ENCODE peak calls at places on chromosomes 11 and 22, in eight cellular contexts. F is mucosa of descending colon; V is esophagus squamous epithelium; K is GM23338; D is effector memory CD4-positive, alpha-beta T cell; J is lower lobe of right lung; N is GM23248; W is pancreas. Z is an unnamed sample.

GRCh38 chr11:14237333-14237988 is 121.5 kb downstream of the RRAS2 start:
- DNase-seq in F (peak; percentile 12), V (no peak), K (no peak), D (no peak), J (no peak), N (no peak), W (no peak), Z (no peak)

GRCh38 chr11:65849366-65849765 is 8.6 kb downstream of the CFL1 start:
- DNase-seq in F (no peak), V (no peak), K (peak; percentile 40), D (no peak), J (no peak), N (no peak), W (no peak), Z (no peak)

GRCh38 chr22:44884968-44885805 is 124.6 kb downstream of the PHF21B start:
- DNase-seq in F (no peak), V (no peak), K (no peak), D (no peak), J (no peak), N (no peak), W (no peak), Z (peak; percentile 23)

GRCh38 chr11:48141475-48142100 is 75.0 kb upstream of the OR4B1 start:
- DNase-seq in F (peak; percentile 28), V (no peak), K (no peak), D (no peak), J (no peak), N (peak; percentile 81), W (no peak), Z (no peak)

GRCh38 chr11:27653990-27654758 is 46.1 kb downstream of the BDNF start:
- DNase-seq in F (no peak), V (no peak), K (no peak), D (no peak), J (no peak), N (no peak), W (no peak), Z (no peak)

GRCh38 chr11:120431633-120432032 is 79.9 kb upstream of the GRIK4 start:
- DNase-seq in F (no peak), V (no peak), K (peak; percentile 67), D (no peak), J (no peak), N (peak; percentile 76), W (no peak), Z (no peak)

GRCh38 chr11:83543918-83544491 is 257.8 kb upstream of the CCDC90B start:
- DNase-seq in F (no peak), V (no peak), K (no peak), D (no peak), J (no peak), N (no peak), W (no peak), Z (no peak)

GRCh38 chr11:132704796-132705375 is 827.4 kb downstream of the OPCML start:
- DNase-seq in F (no peak), V (no peak), K (no peak), D (no peak), J (no peak), N (no peak), W (peak; percentile 11), Z (no peak)

GRCh38 chr11:111641339-111642015 is 39.2 kb downstream of the SIK2 start:
- DNase-seq in F (no peak), V (no peak), K (no peak), D (no peak), J (no peak), N (no peak), W (no peak), Z (no peak)

GRCh38 chr11:46285594-46286033 is 8.2 kb downstream of the CREB3L1 start:
- DNase-seq in F (peak; percentile 44), V (no peak), K (peak; percentile 52), D (no peak), J (no peak), N (peak; percentile 86), W (no peak), Z (no peak)

GRCh38 chr11:133928628-133929059 is 28.1 kb downstream of the IGSF9B start:
- DNase-seq in F (peak; percentile 27), V (no peak), K (peak; percentile 28), D (peak; percentile 40), J (no peak), N (peak; percentile 14), W (no peak), Z (no peak)

GRCh38 chr11:33376331-33377099 is 119.3 kb downstream of the HIPK3 start:
- DNase-seq in F (no peak), V (no peak), K (peak; percentile 73), D (no peak), J (no peak), N (peak; percentile 67), W (no peak), Z (peak; percentile 72)

GRCh38 chr11:34570584-34570983 is 50.3 kb upstream of the EHF start:
- DNase-seq in F (no peak), V (no peak), K (no peak), D (no peak), J (no peak), N (no peak), W (no peak), Z (no peak)

GRCh38 chr11:35765211-35765610 is 102.6 kb downstream of the TRIM44 start:
- DNase-seq in F (no peak), V (no peak), K (no peak), D (no peak), J (no peak), N (peak; percentile 47), W (no peak), Z (no peak)

GRCh38 chr11:119752324-119752723 is 23.3 kb upstream of the NECTIN1 start:
- DNase-seq in F (no peak), V (no peak), K (no peak), D (no peak), J (no peak), N (no peak), W (no peak), Z (no peak)

GRCh38 chr22:44362249-44363040 is 49.7 kb upstream of the SHISAL1 start:
- DNase-seq in F (no peak), V (no peak), K (no peak), D (no peak), J (peak; percentile 5), N (no peak), W (no peak), Z (peak; percentile 17)

GRCh38 chr22:29346659-29347058 is 31.2 kb upstream of the RASL10A start:
- DNase-seq in F (no peak), V (no peak), K (no peak), D (no peak), J (no peak), N (no peak), W (no peak), Z (no peak)

GRCh38 chr11:46290598-46291309 is 13.3 kb downstream of the CREB3L1 start:
- DNase-seq in F (peak; percentile 81), V (no peak), K (peak; percentile 98), D (no peak), J (peak; percentile 84), N (peak; percentile 97), W (peak; percentile 62), Z (peak; percentile 84)

GRCh38 chr22:45438364-45438763 is 24.9 kb downstream of the RIBC2 start:
- DNase-seq in F (no peak), V (no peak), K (no peak), D (no peak), J (no peak), N (no peak), W (no peak), Z (no peak)

DNA sequence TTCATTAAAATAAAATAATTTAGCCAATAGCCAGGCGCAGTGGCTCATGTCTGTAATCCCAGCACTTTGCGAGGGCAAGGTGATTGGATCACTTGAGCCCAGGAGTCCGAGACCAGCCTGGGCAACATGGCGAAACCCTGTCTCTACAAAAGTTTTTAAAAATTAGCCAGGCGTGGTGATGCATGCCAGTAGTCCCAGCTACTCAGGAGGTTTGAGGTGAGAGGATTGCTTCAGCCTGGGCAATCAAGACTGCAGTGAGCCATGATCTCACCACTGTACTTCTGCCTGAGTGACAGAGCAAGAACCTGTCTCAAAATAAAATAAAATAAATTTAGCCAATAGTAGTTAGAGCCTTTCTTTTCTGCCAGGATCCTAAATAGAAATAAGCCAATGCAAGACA is 12.2 kb downstream of the HPS5 start:
- DNase-seq in F (no peak), V (no peak), K (no peak), D (no peak), J (no peak), N (no peak), W (no peak), Z (no peak)
- H3K4me1 ChIP-seq in F (peaks cover under 1% of the 10 kb centered on the region), V (peaks cover 15% of the 10 kb centered on the region), K (no peaks in the 10 kb centered on the region), D (no peaks in the 10 kb centered on the region), J (peaks cover 26% of the 10 kb centered on the region), N (peaks cover 22% of the 10 kb centered on the region), W (peaks cover 28% of the 10 kb centered on the region), Z (no peaks in the 10 kb centered on the region)

DNA sequence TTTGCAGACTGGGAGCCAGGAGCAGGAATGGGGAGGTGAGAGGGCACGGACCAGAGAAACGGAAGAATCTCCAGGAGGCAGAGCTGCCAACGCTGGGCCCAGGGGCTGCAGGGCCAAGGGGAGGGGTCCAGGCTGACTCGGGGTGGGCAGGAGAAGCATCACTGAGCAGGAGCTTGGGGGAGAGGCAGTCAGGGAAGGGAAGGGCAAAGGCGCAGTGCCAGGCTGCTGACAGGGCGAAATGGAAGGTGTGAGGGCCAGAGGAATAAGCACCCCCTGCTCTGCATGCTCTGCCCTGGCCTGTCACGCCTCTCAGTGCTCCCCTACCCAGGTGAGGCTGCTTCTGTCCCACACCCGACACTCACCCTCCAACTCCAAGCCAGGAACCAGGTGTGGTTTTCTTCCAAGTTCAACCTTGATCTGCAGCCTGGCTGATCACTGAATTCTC is 14.4 kb downstream of the LRRC32 start:
- DNase-seq in F (no peak), V (no peak), K (no peak), D (no peak), J (no peak), N (no peak), W (no peak), Z (no peak)
- H3K4me1 ChIP-seq in F (no peaks in the 10 kb centered on the region), V (no peaks in the 10 kb centered on the region), K (no peaks in the 10 kb centered on the region), D (no peaks in the 10 kb centered on the region), J (peaks cover 41% of the 10 kb centered on the region), N (no peaks in the 10 kb centered on the region), W (no peaks in the 10 kb centered on the region), Z (peaks cover 5% of the 10 kb centered on the region)

GRCh38 chr11:123454060-123454651 is 24.1 kb downstream of the GRAMD1B start:
- DNase-seq in F (no peak), V (no peak), K (no peak), D (peak; percentile 56), J (no peak), N (peak; percentile 76), W (no peak), Z (peak; percentile 42)

GRCh38 chr11:123450593-123450992 is 20.5 kb downstream of the GRAMD1B start:
- DNase-seq in F (no peak), V (no peak), K (no peak), D (no peak), J (no peak), N (peak; percentile 40), W (no peak), Z (no peak)

GRCh38 chr11:123454796-123455195 is 24.7 kb downstream of the GRAMD1B start:
- DNase-seq in F (no peak), V (no peak), K (no peak), D (no peak), J (no peak), N (no peak), W (no peak), Z (no peak)

GRCh38 chr11:123451183-123451907 is 21.3 kb downstream of the GRAMD1B start:
- DNase-seq in F (no peak), V (no peak), K (no peak), D (no peak), J (no peak), N (no peak), W (no peak), Z (no peak)

GRCh38 chr11:123452799-123453198 is 22.7 kb downstream of the GRAMD1B start:
- DNase-seq in F (no peak), V (no peak), K (no peak), D (no peak), J (no peak), N (no peak), W (no peak), Z (no peak)
- H3K4me1 ChIP-seq in F (no peaks in the 10 kb centered on the region), V (peaks cover 3% of the 10 kb centered on the region), K (peaks cover 24% of the 10 kb centered on the region), D (peaks cover 12% of the 10 kb centered on the region), J (peaks cover 5% of the 10 kb centered on the region), N (peaks cover 35% of the 10 kb centered on the region), W (no peaks in the 10 kb centered on the region), Z (peaks cover 26% of the 10 kb centered on the region)

GRCh38 chr11:75160880-75161279 is 10.0 kb downstream of the SLCO2B1 start:
- DNase-seq in F (no peak), V (no peak), K (no peak), D (no peak), J (no peak), N (no peak), W (no peak), Z (no peak)
- H3K4me1 ChIP-seq in F (peaks cover 37% of the 10 kb centered on the region), V (no peaks in the 10 kb centered on the region), K (no peaks in the 10 kb centered on the region), D (no peaks in the 10 kb centered on the region), J (peaks cover 67% of the 10 kb centered on the region), N (no peaks in the 10 kb centered on the region), W (peaks cover 25% of the 10 kb centered on the region), Z (peaks cover 5% of the 10 kb centered on the region)